ENCODE peak calls at places on chromosomes 13 and 19, in nine cellular contexts. G, W, I, S, K, Y, O, R and Q are unnamed samples.

GRCh38 chr13:29991343-29991742 is 140.9 kb upstream of the UBL3 start:
- DNase-seq in G (no peak), W (no peak), I (no peak), S (no peak), K (no peak), Y (no peak), O (no peak), R (no peak), Q (no peak)

GRCh38 chr13:100650321-100650720 is 24.3 kb downstream of the TMTC4 start:
- DNase-seq in G (no peak), W (no peak), I (no peak), S (no peak), K (no peak), Y (no peak), O (no peak), R (no peak), Q (no peak)

GRCh38 chr19:3188627-3189596 is 3.2 kb downstream of the NCLN start:
- DNase-seq in G (no peak), W (peak), I (no peak), S (no peak), K (no peak), Y (no peak), O (no peak), R (no peak), Q (no peak)

GRCh38 chr13:44311011-44311481 is 62.6 kb upstream of the SERP2 start:
- DNase-seq in G (no peak), W (no peak), I (no peak), S (no peak), K (no peak), Y (no peak), O (no peak), R (no peak), Q (no peak)

GRCh38 chr19:53103141-53103902 is at the start of gene ZNF160:
- DNase-seq in G (peak), W (peak), I (peak), S (peak), K (peak), Y (peak), O (peak), R (peak), Q (peak)

GRCh38 chr13:113597386-113598080 is 13.0 kb downstream of the TFDP1 start:
- DNase-seq in G (peak), W (no peak), I (no peak), S (no peak), K (peak), Y (no peak), O (no peak), R (no peak), Q (no peak)

GRCh38 chr19:426725-427445 is 17.9 kb upstream of the C2CD4C start:
- DNase-seq in G (no peak), W (no peak), I (no peak), S (no peak), K (no peak), Y (no peak), O (no peak), R (no peak), Q (no peak)

GRCh38 chr19:39997595-39998216 is 846 bp downstream of the ZNF546 start:
- DNase-seq in G (no peak), W (no peak), I (peak), S (no peak), K (no peak), Y (no peak), O (no peak), R (no peak), Q (no peak)

GRCh38 chr13:40657307-40657706 is 9.1 kb downstream of the FOXO1 start:
- DNase-seq in G (no peak), W (no peak), I (no peak), S (no peak), K (no peak), Y (no peak), O (no peak), R (no peak), Q (no peak)

GRCh38 chr13:22506286-22506685 is 674.5 kb upstream of the SGCG start:
- DNase-seq in G (no peak), W (no peak), I (no peak), S (peak), K (no peak), Y (no peak), O (no peak), R (no peak), Q (no peak)

GRCh38 chr19:54266133-54266532 is 9.1 kb upstream of the LILRB5 start:
- DNase-seq in G (peak), W (no peak), I (peak), S (peak), K (peak), Y (peak), O (peak), R (peak), Q (peak)

GRCh38 chr19:49613374-49613773 is 22.4 kb downstream of the PRR12 start:
- DNase-seq in G (no peak), W (no peak), I (no peak), S (no peak), K (no peak), Y (no peak), O (no peak), R (no peak), Q (no peak)

GRCh38 chr19:48061401-48062344 is 17.8 kb upstream of the CABP5 start:
- DNase-seq in G (peak), W (no peak), I (no peak), S (no peak), K (no peak), Y (no peak), O (no peak), R (no peak), Q (no peak)

GRCh38 chr13:110617326-110618072 is 2.2 kb downstream of the NAXD start:
- DNase-seq in G (no peak), W (peak), I (no peak), S (no peak), K (no peak), Y (no peak), O (no peak), R (no peak), Q (no peak)

GRCh38 chr19:19488041-19488874 is 27.1 kb downstream of the TSSK6 start:
- DNase-seq in G (no peak), W (no peak), I (no peak), S (peak), K (no peak), Y (no peak), O (no peak), R (no peak), Q (no peak)

GRCh38 chr19:36771275-36772231 is 1.1 kb downstream of the ZNF850 start:
- DNase-seq in G (peak), W (peak), I (peak), S (peak), K (peak), Y (peak), O (no peak), R (peak), Q (no peak)

GRCh38 chr19:49585023-49585422 is 3.9 kb downstream of the PRRG2 start:
- DNase-seq in G (peak), W (no peak), I (no peak), S (peak), K (no peak), Y (peak), O (peak), R (no peak), Q (no peak)

GRCh38 chr13:106573279-106573831 is 5.4 kb upstream of the ARGLU1 start:
- DNase-seq in G (no peak), W (no peak), I (no peak), S (no peak), K (no peak), Y (no peak), O (no peak), R (no peak), Q (no peak)

GRCh38 chr19:29653398-29653797 is 11.9 kb upstream of the PLEKHF1 start:
- DNase-seq in G (no peak), W (no peak), I (no peak), S (no peak), K (no peak), Y (no peak), O (no peak), R (no peak), Q (no peak)

GRCh38 chr19:3403489-3404323 is 37.3 kb downstream of the NFIC start:
- DNase-seq in G (no peak), W (no peak), I (no peak), S (no peak), K (peak), Y (no peak), O (no peak), R (no peak), Q (no peak)